ENCODE peak calls at places on chromosomes 11 and 22, in seven cellular contexts. One of them, this sample, is unnamed.

GRCh38 chr11:108432783-108433182 is 34.5 kb downstream of the C11orf65 start:
- DNase-seq in esophagus squamous epithelium: no peak
- DNase-seq in ovary: no peak
- DNase-seq in tibial nerve: no peak
- DNase-seq in lower leg skin: no peak
- DNase-seq in HCT116: no peak
- DNase-seq in adrenal gland: no peak
- DNase-seq in this sample: no peak

GRCh38 chr11:2156416-2157182 is 4.4 kb downstream of the INS start:
- DNase-seq in tibial nerve: peak; percentile 70
- DNase-seq in esophagus squamous epithelium: no peak
- DNase-seq in ovary: peak; percentile 66
- DNase-seq in lower leg skin: peak; percentile 34
- DNase-seq in adrenal gland: peak; percentile 74
- DNase-seq in HCT116: no peak
- DNase-seq in this sample: peak; percentile 69

GRCh38 chr22:50027639-50028537 is 15.3 kb upstream of the IL17REL start:
- DNase-seq in ovary: peak; percentile 14
- DNase-seq in tibial nerve: no peak
- DNase-seq in HCT116: no peak
- DNase-seq in adrenal gland: no peak
- DNase-seq in esophagus squamous epithelium: no peak
- DNase-seq in lower leg skin: no peak
- DNase-seq in this sample: no peak

GRCh38 chr11:60367896-60368295 is 10.4 kb upstream of the MS4A7 start:
- DNase-seq in HCT116: no peak
- DNase-seq in adrenal gland: no peak
- DNase-seq in lower leg skin: no peak
- DNase-seq in esophagus squamous epithelium: no peak
- DNase-seq in ovary: no peak
- DNase-seq in tibial nerve: no peak
- DNase-seq in this sample: no peak

GRCh38 chr11:79304599-79305212 is 136.1 kb downstream of the TENM4 start:
- DNase-seq in HCT116: no peak
- DNase-seq in lower leg skin: no peak
- DNase-seq in ovary: no peak
- DNase-seq in tibial nerve: no peak
- DNase-seq in esophagus squamous epithelium: no peak
- DNase-seq in adrenal gland: no peak
- DNase-seq in this sample: no peak

GRCh38 chr22:30178180-30179126 is 68.1 kb downstream of the LIF start:
- DNase-seq in ovary: no peak
- DNase-seq in tibial nerve: no peak
- DNase-seq in esophagus squamous epithelium: no peak
- DNase-seq in lower leg skin: no peak
- DNase-seq in adrenal gland: no peak
- DNase-seq in HCT116: peak; percentile 18
- DNase-seq in this sample: no peak

GRCh38 chr11:18668131-18668530 is 30.4 kb upstream of the TMEM86A start:
- DNase-seq in HCT116: no peak
- DNase-seq in lower leg skin: no peak
- DNase-seq in tibial nerve: no peak
- DNase-seq in ovary: no peak
- DNase-seq in esophagus squamous epithelium: no peak
- DNase-seq in adrenal gland: no peak
- DNase-seq in this sample: no peak

GRCh38 chr11:67577951-67578350 is 5.7 kb upstream of the GSTP1 start:
- DNase-seq in ovary: no peak
- DNase-seq in tibial nerve: no peak
- DNase-seq in esophagus squamous epithelium: no peak
- DNase-seq in HCT116: no peak
- DNase-seq in lower leg skin: no peak
- DNase-seq in adrenal gland: no peak
- DNase-seq in this sample: no peak

GRCh38 chr22:44736581-44737413 is 15.6 kb upstream of the ARHGAP8 start:
- DNase-seq in ovary: no peak
- DNase-seq in esophagus squamous epithelium: no peak
- DNase-seq in adrenal gland: no peak
- DNase-seq in HCT116: no peak
- DNase-seq in tibial nerve: no peak
- DNase-seq in lower leg skin: no peak
- DNase-seq in this sample: no peak

GRCh38 chr11:1772270-1773130 is 8.8 kb upstream of the CTSD start:
- DNase-seq in adrenal gland: peak; percentile 70
- DNase-seq in tibial nerve: peak; percentile 38
- DNase-seq in esophagus squamous epithelium: no peak
- DNase-seq in HCT116: peak; percentile 62
- DNase-seq in lower leg skin: no peak
- DNase-seq in ovary: peak; percentile 49
- DNase-seq in this sample: no peak

GRCh38 chr11:77188912-77189491 is 61.0 kb downstream of the MYO7A start:
- DNase-seq in HCT116: no peak
- DNase-seq in ovary: no peak
- DNase-seq in adrenal gland: no peak
- DNase-seq in lower leg skin: no peak
- DNase-seq in esophagus squamous epithelium: no peak
- DNase-seq in tibial nerve: no peak
- DNase-seq in this sample: no peak

GRCh38 chr11:35541621-35542375 is 16.4 kb upstream of the PAMR1 start:
- DNase-seq in HCT116: no peak
- DNase-seq in ovary: peak; percentile 36
- DNase-seq in esophagus squamous epithelium: no peak
- DNase-seq in adrenal gland: peak; percentile 62
- DNase-seq in lower leg skin: peak; percentile 69
- DNase-seq in tibial nerve: peak; percentile 65
- DNase-seq in this sample: no peak

GRCh38 chr11:58394195-58394594 is 12.5 kb downstream of the OR5B3 start:
- DNase-seq in tibial nerve: no peak
- DNase-seq in esophagus squamous epithelium: no peak
- DNase-seq in adrenal gland: no peak
- DNase-seq in lower leg skin: no peak
- DNase-seq in HCT116: no peak
- DNase-seq in ovary: no peak
- DNase-seq in this sample: no peak

GRCh38 chr22:43820671-43821305 is 8.7 kb upstream of the EFCAB6 start:
- DNase-seq in esophagus squamous epithelium: no peak
- DNase-seq in adrenal gland: no peak
- DNase-seq in lower leg skin: no peak
- DNase-seq in ovary: no peak
- DNase-seq in HCT116: no peak
- DNase-seq in tibial nerve: no peak
- DNase-seq in this sample: no peak

GRCh38 chr11:28834877-28835276 is 726.7 kb downstream of the METTL15 start:
- DNase-seq in ovary: no peak
- DNase-seq in adrenal gland: no peak
- DNase-seq in lower leg skin: no peak
- DNase-seq in tibial nerve: no peak
- DNase-seq in esophagus squamous epithelium: no peak
- DNase-seq in HCT116: no peak
- DNase-seq in this sample: no peak

GRCh38 chr11:124483422-124483821 is 37.9 kb upstream of the OR8B8 start:
- DNase-seq in adrenal gland: no peak
- DNase-seq in lower leg skin: no peak
- DNase-seq in tibial nerve: no peak
- DNase-seq in HCT116: no peak
- DNase-seq in esophagus squamous epithelium: no peak
- DNase-seq in ovary: no peak
- DNase-seq in this sample: no peak

GRCh38 chr11:10565493-10565892 is 3.0 kb downstream of the LYVE1 start:
- DNase-seq in ovary: no peak
- DNase-seq in HCT116: no peak
- DNase-seq in adrenal gland: no peak
- DNase-seq in lower leg skin: no peak
- DNase-seq in esophagus squamous epithelium: no peak
- DNase-seq in tibial nerve: no peak
- DNase-seq in this sample: no peak

GRCh38 chr11:64356498-64357411 is 2.2 kb upstream of the RPS6KA4 start:
- DNase-seq in lower leg skin: no peak
- DNase-seq in HCT116: peak; percentile 80
- DNase-seq in ovary: no peak
- DNase-seq in esophagus squamous epithelium: no peak
- DNase-seq in tibial nerve: no peak
- DNase-seq in adrenal gland: no peak
- DNase-seq in this sample: no peak

GRCh38 chr11:72553748-72554147 is 119.4 kb upstream of the CLPB start:
- DNase-seq in lower leg skin: no peak
- DNase-seq in ovary: no peak
- DNase-seq in tibial nerve: no peak
- DNase-seq in HCT116: no peak
- DNase-seq in esophagus squamous epithelium: no peak
- DNase-seq in adrenal gland: no peak
- DNase-seq in this sample: no peak

GRCh38 chr11:131033151-131033651 is 116.9 kb upstream of the SNX19 start:
- DNase-seq in ovary: no peak
- DNase-seq in tibial nerve: no peak
- DNase-seq in lower leg skin: peak; percentile 45
- DNase-seq in esophagus squamous epithelium: no peak
- DNase-seq in adrenal gland: no peak
- DNase-seq in HCT116: peak; percentile 12
- DNase-seq in this sample: no peak

GRCh38 chr11:121614661-121615240 is 162.0 kb upstream of the SORL1-AS1 start:
- DNase-seq in adrenal gland: no peak
- DNase-seq in HCT116: no peak
- DNase-seq in ovary: no peak
- DNase-seq in esophagus squamous epithelium: no peak
- DNase-seq in tibial nerve: no peak
- DNase-seq in lower leg skin: no peak
- DNase-seq in this sample: no peak

GRCh38 chr22:22674473-22674872 is 30.1 kb downstream of the GGTLC2 start:
- DNase-seq in HCT116: no peak
- DNase-seq in tibial nerve: no peak
- DNase-seq in lower leg skin: no peak
- DNase-seq in adrenal gland: no peak
- DNase-seq in ovary: no peak
- DNase-seq in esophagus squamous epithelium: no peak
- DNase-seq in this sample: no peak

GRCh38 chr11:75721852-75722668 is 4.4 kb downstream of the MOGAT2 start:
- DNase-seq in ovary: no peak
- DNase-seq in adrenal gland: no peak
- DNase-seq in tibial nerve: no peak
- DNase-seq in HCT116: no peak
- DNase-seq in esophagus squamous epithelium: no peak
- DNase-seq in lower leg skin: no peak
- DNase-seq in this sample: no peak

GRCh38 chr11:101357771-101358170 is 226.0 kb downstream of the TRPC6 start:
- DNase-seq in esophagus squamous epithelium: no peak
- DNase-seq in tibial nerve: no peak
- DNase-seq in lower leg skin: no peak
- DNase-seq in adrenal gland: no peak
- DNase-seq in HCT116: no peak
- DNase-seq in ovary: no peak
- DNase-seq in this sample: no peak

GRCh38 chr11:104581246-104581980 is 316.8 kb downstream of the CASP12 start:
- DNase-seq in ovary: no peak
- DNase-seq in HCT116: no peak
- DNase-seq in tibial nerve: no peak
- DNase-seq in adrenal gland: no peak
- DNase-seq in esophagus squamous epithelium: no peak
- DNase-seq in lower leg skin: no peak
- DNase-seq in this sample: no peak

GRCh38 chr11:118275184-118275583 is 11.1 kb upstream of the MPZL2 start:
- DNase-seq in ovary: no peak
- DNase-seq in tibial nerve: no peak
- DNase-seq in HCT116: no peak
- DNase-seq in esophagus squamous epithelium: no peak
- DNase-seq in adrenal gland: no peak
- DNase-seq in lower leg skin: no peak
- DNase-seq in this sample: peak; percentile 39

DNA sequence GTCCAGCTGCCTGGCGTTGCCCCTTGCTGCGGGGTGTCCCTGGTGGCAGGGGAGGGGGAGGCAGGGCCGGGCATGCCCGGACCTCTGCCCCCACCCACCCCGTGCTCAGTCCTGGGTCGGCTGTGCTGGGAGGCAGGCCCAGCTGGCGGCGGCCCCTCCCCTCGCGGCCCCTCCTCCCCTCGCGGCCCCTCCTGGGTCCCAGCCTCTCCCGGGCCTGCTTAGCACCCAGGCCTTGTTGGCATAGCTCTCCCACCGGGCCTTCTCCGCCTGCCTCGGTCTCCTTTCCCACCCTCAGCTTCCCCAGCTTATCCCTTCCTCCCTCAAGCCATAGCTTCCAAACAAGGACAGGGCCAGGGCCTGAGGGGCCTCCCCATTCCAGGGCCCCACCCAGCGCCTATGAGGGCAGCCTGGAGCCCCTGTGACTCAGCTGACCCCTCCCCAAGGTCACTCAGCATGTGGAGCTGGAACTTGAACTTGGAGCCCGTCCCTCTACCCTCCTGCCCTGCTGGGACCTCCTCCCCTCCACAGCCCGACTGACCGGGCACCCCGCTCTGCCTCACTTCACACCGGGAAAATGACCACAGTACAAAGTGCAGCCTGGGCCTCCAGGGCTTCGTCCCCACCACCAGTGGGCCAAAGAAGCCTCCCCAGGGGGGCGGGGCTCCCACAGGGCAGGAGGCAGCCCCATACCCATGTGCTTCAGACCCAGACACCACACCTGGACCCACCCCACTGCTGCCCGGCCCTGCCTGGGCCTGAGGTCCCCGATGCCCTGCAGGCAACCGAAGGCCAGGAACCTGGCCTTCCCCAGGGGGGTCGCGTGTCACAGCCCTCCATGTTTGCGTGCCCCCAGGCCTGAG is 1.2 kb downstream of the EPS8L2 start:
- DNase-seq in tibial nerve: no peak
- DNase-seq in lower leg skin: no peak
- DNase-seq in ovary: peak; percentile 61
- DNase-seq in HCT116: no peak
- DNase-seq in adrenal gland: no peak
- DNase-seq in esophagus squamous epithelium: no peak
- DNase-seq in this sample: peak; percentile 33
- TF ChIP-seq POLR2A in tibial nerve: no peak
- TF ChIP-seq POLR2A in lower leg skin: no peak
- TF ChIP-seq POLR2A in ovary: no peak
- TF ChIP-seq POLR2A in HCT116: no peak
- TF ChIP-seq POLR2A in adrenal gland: no peak
- TF ChIP-seq POLR2A in esophagus squamous epithelium: no peak
- TF ChIP-seq POLR2A in this sample: peak; percentile 42

GRCh38 chr11:65545853-65546216 is 12.3 kb downstream of the LTBP3 start:
- DNase-seq in tibial nerve: no peak
- DNase-seq in HCT116: no peak
- DNase-seq in adrenal gland: no peak
- DNase-seq in esophagus squamous epithelium: no peak
- DNase-seq in ovary: no peak
- DNase-seq in lower leg skin: no peak
- DNase-seq in this sample: no peak
- H3K4me3 ChIP-seq in tibial nerve: no peak overlapping the region
- H3K4me3 ChIP-seq in HCT116: no peak overlapping the region
- H3K4me3 ChIP-seq in adrenal gland: no peak overlapping the region
- H3K4me3 ChIP-seq in esophagus squamous epithelium: peak overlapping the region; percentile 50
- H3K4me3 ChIP-seq in ovary: no peak overlapping the region
- H3K4me3 ChIP-seq in lower leg skin: no peak overlapping the region
- H3K4me3 ChIP-seq in this sample: no peak overlapping the region

GRCh38 chr11:65780770-65781151 is at the start of gene AP5B1:
- DNase-seq in tibial nerve: no peak
- DNase-seq in esophagus squamous epithelium: no peak
- DNase-seq in adrenal gland: peak; percentile 75
- DNase-seq in ovary: peak; percentile 60
- DNase-seq in HCT116: no peak
- DNase-seq in lower leg skin: no peak
- DNase-seq in this sample: peak; percentile 65
- TF ChIP-seq POLR2A in tibial nerve: peak; percentile 47
- TF ChIP-seq POLR2A in esophagus squamous epithelium: peak; percentile 50
- TF ChIP-seq POLR2A in adrenal gland: peak; percentile 55
- TF ChIP-seq POLR2A in ovary: no peak
- TF ChIP-seq POLR2A in HCT116: no peak
- TF ChIP-seq POLR2A in lower leg skin: no peak
- TF ChIP-seq POLR2A in this sample: peak; percentile 43

GRCh38 chr11:119423459-119424254 is 685 bp upstream of the THY1 start:
- DNase-seq in adrenal gland: no peak
- DNase-seq in ovary: no peak
- DNase-seq in HCT116: no peak
- DNase-seq in tibial nerve: no peak
- DNase-seq in lower leg skin: no peak
- DNase-seq in esophagus squamous epithelium: no peak
- DNase-seq in this sample: no peak
- H3K4me3 ChIP-seq in adrenal gland: no peak overlapping the region
- H3K4me3 ChIP-seq in ovary: peak overlapping the region; percentile 42
- H3K4me3 ChIP-seq in HCT116: no peak overlapping the region
- H3K4me3 ChIP-seq in tibial nerve: no peak overlapping the region
- H3K4me3 ChIP-seq in lower leg skin: no peak overlapping the region
- H3K4me3 ChIP-seq in esophagus squamous epithelium: peak overlapping the region; percentile 50
- H3K4me3 ChIP-seq in this sample: no peak overlapping the region